ENCODE peak calls at places on chromosomes 2 and 18, in nine cellular contexts. One of them, this sample, is unnamed.

GRCh38 chr2:240960309-240960962 is 38.0 kb upstream of the SNED1 start:
- DNase-seq in right lobe of liver: peak; percentile 62
- DNase-seq in ovary: peak; percentile 88
- DNase-seq in IMR-90: peak; percentile 6
- DNase-seq in heart left ventricle: peak; percentile 67
- DNase-seq in Peyer's patch: peak; percentile 53
- DNase-seq in tibial nerve: peak; percentile 36
- DNase-seq in esophagus squamous epithelium: no peak
- DNase-seq in A549: no peak
- DNase-seq in this sample: peak; percentile 79

GRCh38 chr2:26363958-26364357 is 17.4 kb upstream of the ADGRF3 start:
- DNase-seq in right lobe of liver: no peak
- DNase-seq in ovary: no peak
- DNase-seq in IMR-90: no peak
- DNase-seq in heart left ventricle: no peak
- DNase-seq in Peyer's patch: no peak
- DNase-seq in tibial nerve: no peak
- DNase-seq in esophagus squamous epithelium: no peak
- DNase-seq in A549: no peak
- DNase-seq in this sample: no peak

GRCh38 chr2:120466704-120467054 is 120.7 kb downstream of the INHBB start:
- DNase-seq in right lobe of liver: no peak
- DNase-seq in ovary: no peak
- DNase-seq in IMR-90: no peak
- DNase-seq in heart left ventricle: no peak
- DNase-seq in Peyer's patch: no peak
- DNase-seq in tibial nerve: no peak
- DNase-seq in esophagus squamous epithelium: no peak
- DNase-seq in A549: no peak
- DNase-seq in this sample: no peak

GRCh38 chr2:44649426-44649825 is 287.7 kb downstream of the CAMKMT start:
- DNase-seq in right lobe of liver: no peak
- DNase-seq in ovary: no peak
- DNase-seq in IMR-90: no peak
- DNase-seq in heart left ventricle: no peak
- DNase-seq in Peyer's patch: no peak
- DNase-seq in tibial nerve: no peak
- DNase-seq in esophagus squamous epithelium: no peak
- DNase-seq in A549: no peak
- DNase-seq in this sample: no peak

GRCh38 chr2:188295067-188295685 is 3.5 kb downstream of the GULP1 start:
- DNase-seq in right lobe of liver: no peak
- DNase-seq in ovary: no peak
- DNase-seq in IMR-90: no peak
- DNase-seq in heart left ventricle: no peak
- DNase-seq in Peyer's patch: no peak
- DNase-seq in tibial nerve: no peak
- DNase-seq in esophagus squamous epithelium: no peak
- DNase-seq in A549: no peak
- DNase-seq in this sample: no peak

GRCh38 chr2:222751238-222751637 is 79.8 kb downstream of the MOGAT1 start:
- DNase-seq in right lobe of liver: no peak
- DNase-seq in ovary: no peak
- DNase-seq in IMR-90: no peak
- DNase-seq in heart left ventricle: no peak
- DNase-seq in Peyer's patch: no peak
- DNase-seq in tibial nerve: no peak
- DNase-seq in esophagus squamous epithelium: no peak
- DNase-seq in A549: no peak
- DNase-seq in this sample: no peak

GRCh38 chr2:216023055-216023648 is 9.8 kb upstream of the MREG start:
- DNase-seq in right lobe of liver: no peak
- DNase-seq in ovary: no peak
- DNase-seq in IMR-90: peak; percentile 52
- DNase-seq in heart left ventricle: no peak
- DNase-seq in Peyer's patch: no peak
- DNase-seq in tibial nerve: peak; percentile 51
- DNase-seq in esophagus squamous epithelium: no peak
- DNase-seq in A549: peak; percentile 58
- DNase-seq in this sample: no peak

GRCh38 chr2:233372855-233373254 is 18.6 kb downstream of the DGKD start:
- DNase-seq in right lobe of liver: no peak
- DNase-seq in ovary: no peak
- DNase-seq in IMR-90: no peak
- DNase-seq in heart left ventricle: no peak
- DNase-seq in Peyer's patch: no peak
- DNase-seq in tibial nerve: no peak
- DNase-seq in esophagus squamous epithelium: no peak
- DNase-seq in A549: no peak
- DNase-seq in this sample: no peak

GRCh38 chr2:45626387-45627010 is 15.4 kb upstream of the SRBD1 start:
- DNase-seq in right lobe of liver: no peak
- DNase-seq in ovary: no peak
- DNase-seq in IMR-90: no peak
- DNase-seq in heart left ventricle: no peak
- DNase-seq in Peyer's patch: no peak
- DNase-seq in tibial nerve: no peak
- DNase-seq in esophagus squamous epithelium: no peak
- DNase-seq in A549: no peak
- DNase-seq in this sample: no peak

GRCh38 chr2:143816927-143817326 is 687.7 kb downstream of the ARHGAP15 start:
- DNase-seq in right lobe of liver: no peak
- DNase-seq in ovary: no peak
- DNase-seq in IMR-90: no peak
- DNase-seq in heart left ventricle: no peak
- DNase-seq in Peyer's patch: no peak
- DNase-seq in tibial nerve: no peak
- DNase-seq in esophagus squamous epithelium: no peak
- DNase-seq in A549: no peak
- DNase-seq in this sample: no peak

GRCh38 chr2:201698588-201699226 is at the start of gene MPP4:
- DNase-seq in right lobe of liver: no peak
- DNase-seq in ovary: no peak
- DNase-seq in IMR-90: peak; percentile 46
- DNase-seq in heart left ventricle: no peak
- DNase-seq in Peyer's patch: no peak
- DNase-seq in tibial nerve: no peak
- DNase-seq in esophagus squamous epithelium: no peak
- DNase-seq in A549: no peak
- DNase-seq in this sample: no peak

GRCh38 chr2:72864500-72864899 is 22.7 kb upstream of the SPR start:
- DNase-seq in right lobe of liver: no peak
- DNase-seq in ovary: no peak
- DNase-seq in IMR-90: peak; percentile 82
- DNase-seq in heart left ventricle: no peak
- DNase-seq in Peyer's patch: no peak
- DNase-seq in tibial nerve: no peak
- DNase-seq in esophagus squamous epithelium: no peak
- DNase-seq in A549: peak; percentile 28
- DNase-seq in this sample: no peak

GRCh38 chr18:10442551-10442971 is 11.9 kb upstream of the APCDD1 start:
- DNase-seq in right lobe of liver: no peak
- DNase-seq in ovary: no peak
- DNase-seq in IMR-90: no peak
- DNase-seq in heart left ventricle: no peak
- DNase-seq in Peyer's patch: no peak
- DNase-seq in tibial nerve: no peak
- DNase-seq in esophagus squamous epithelium: no peak
- DNase-seq in A549: no peak
- DNase-seq in this sample: no peak
- TF ChIP-seq CTCF in right lobe of liver: no peak
- TF ChIP-seq CTCF in ovary: no peak
- TF ChIP-seq CTCF in IMR-90: peak; percentile 19
- TF ChIP-seq CTCF in heart left ventricle: no peak
- TF ChIP-seq CTCF in Peyer's patch: no peak
- TF ChIP-seq CTCF in tibial nerve: no peak
- TF ChIP-seq CTCF in esophagus squamous epithelium: no peak
- TF ChIP-seq CTCF in A549: no peak
- TF ChIP-seq CTCF in this sample: no peak

GRCh38 chr2:164967349-164967748 is 12.0 kb upstream of the SLC38A11 start:
- DNase-seq in right lobe of liver: no peak
- DNase-seq in ovary: no peak
- DNase-seq in IMR-90: no peak
- DNase-seq in heart left ventricle: no peak
- DNase-seq in Peyer's patch: no peak
- DNase-seq in tibial nerve: no peak
- DNase-seq in esophagus squamous epithelium: no peak
- DNase-seq in A549: no peak
- DNase-seq in this sample: no peak

GRCh38 chr2:164969909-164970690 is 14.8 kb upstream of the SLC38A11 start:
- DNase-seq in right lobe of liver: no peak
- DNase-seq in ovary: no peak
- DNase-seq in IMR-90: no peak
- DNase-seq in heart left ventricle: no peak
- DNase-seq in Peyer's patch: no peak
- DNase-seq in tibial nerve: no peak
- DNase-seq in esophagus squamous epithelium: no peak
- DNase-seq in A549: no peak
- DNase-seq in this sample: no peak

GRCh38 chr2:164964744-164965143 is 9.4 kb upstream of the SLC38A11 start:
- DNase-seq in right lobe of liver: no peak
- DNase-seq in ovary: no peak
- DNase-seq in IMR-90: no peak
- DNase-seq in heart left ventricle: no peak
- DNase-seq in Peyer's patch: no peak
- DNase-seq in tibial nerve: no peak
- DNase-seq in esophagus squamous epithelium: no peak
- DNase-seq in A549: no peak
- DNase-seq in this sample: no peak

GRCh38 chr2:164972216-164972615 is 16.9 kb upstream of the SLC38A11 start:
- DNase-seq in right lobe of liver: no peak
- DNase-seq in ovary: no peak
- DNase-seq in IMR-90: no peak
- DNase-seq in heart left ventricle: no peak
- DNase-seq in Peyer's patch: no peak
- DNase-seq in tibial nerve: no peak
- DNase-seq in esophagus squamous epithelium: no peak
- DNase-seq in A549: no peak
- DNase-seq in this sample: no peak

GRCh38 chr2:164967781-164968228 is 12.5 kb upstream of the SLC38A11 start:
- DNase-seq in right lobe of liver: no peak
- DNase-seq in ovary: no peak
- DNase-seq in IMR-90: peak; percentile 99
- DNase-seq in heart left ventricle: no peak
- DNase-seq in Peyer's patch: no peak
- DNase-seq in tibial nerve: no peak
- DNase-seq in esophagus squamous epithelium: no peak
- DNase-seq in A549: peak; percentile 57
- DNase-seq in this sample: no peak
- H3K27ac ChIP-seq in right lobe of liver: no peak overlapping the region
- H3K27ac ChIP-seq in ovary: no peak overlapping the region
- H3K27ac ChIP-seq in IMR-90: no peak overlapping the region
- H3K27ac ChIP-seq in heart left ventricle: no peak overlapping the region
- H3K27ac ChIP-seq in Peyer's patch: no peak overlapping the region
- H3K27ac ChIP-seq in tibial nerve: no peak overlapping the region
- H3K27ac ChIP-seq in esophagus squamous epithelium: no peak overlapping the region
- H3K27ac ChIP-seq in A549: no peak overlapping the region
- H3K27ac ChIP-seq in this sample: no peak overlapping the region

DNA sequence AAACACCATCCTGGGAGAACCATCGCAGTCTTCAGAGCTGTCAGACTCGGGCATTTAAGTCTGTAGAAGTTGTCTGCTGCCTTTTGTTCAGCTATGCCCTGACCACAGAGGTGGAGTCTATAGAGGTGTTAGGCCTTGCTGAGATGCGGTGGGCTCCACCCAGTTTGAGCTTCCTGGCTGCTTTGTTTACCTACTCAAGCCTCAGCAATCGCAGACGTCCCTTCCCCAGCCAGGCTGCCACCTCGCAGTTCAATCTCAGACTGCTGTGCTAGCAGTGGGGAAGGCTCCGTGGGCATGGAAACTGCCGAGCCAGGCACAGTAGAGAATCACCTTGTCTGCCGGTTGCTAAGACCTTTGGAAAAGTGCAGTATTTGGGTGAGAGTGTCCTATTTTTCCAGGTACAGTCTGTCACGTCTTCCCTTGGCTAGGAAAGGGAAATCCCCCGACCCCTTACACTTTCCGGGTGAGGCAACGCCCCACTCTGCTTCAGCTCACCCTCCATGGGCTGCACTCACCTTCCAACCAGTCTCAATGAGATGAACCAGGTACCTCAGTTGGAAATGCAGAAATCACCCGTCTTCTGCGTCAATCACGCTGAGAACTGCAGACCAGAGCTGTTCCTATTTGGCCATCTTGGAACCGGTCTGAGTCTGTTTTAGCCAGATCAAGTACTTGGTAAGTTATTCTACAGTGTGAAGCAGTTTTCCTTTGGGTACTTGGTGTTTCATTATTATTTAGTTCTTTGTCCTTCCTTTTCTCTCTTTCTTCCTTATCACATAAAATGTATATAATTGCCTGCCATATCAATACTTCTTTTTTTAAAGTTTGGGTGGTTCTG is 71.5 kb downstream of the CDC42EP3 start:
- DNase-seq in right lobe of liver: no peak
- DNase-seq in ovary: no peak
- DNase-seq in IMR-90: no peak
- DNase-seq in heart left ventricle: no peak
- DNase-seq in Peyer's patch: no peak
- DNase-seq in tibial nerve: no peak
- DNase-seq in esophagus squamous epithelium: no peak
- DNase-seq in A549: no peak
- DNase-seq in this sample: no peak
- TF ChIP-seq POLR2A in right lobe of liver: no peak
- TF ChIP-seq POLR2A in ovary: no peak
- TF ChIP-seq POLR2A in IMR-90: no peak
- TF ChIP-seq POLR2A in heart left ventricle: no peak
- TF ChIP-seq POLR2A in Peyer's patch: peak; percentile 51
- TF ChIP-seq POLR2A in tibial nerve: no peak
- TF ChIP-seq POLR2A in esophagus squamous epithelium: no peak
- TF ChIP-seq POLR2A in A549: no peak
- TF ChIP-seq POLR2A in this sample: no peak

GRCh38 chr2:220463876-220464275 is 836.4 kb downstream of the SLC4A3 start:
- DNase-seq in right lobe of liver: no peak
- DNase-seq in ovary: no peak
- DNase-seq in IMR-90: no peak
- DNase-seq in heart left ventricle: no peak
- DNase-seq in Peyer's patch: no peak
- DNase-seq in tibial nerve: no peak
- DNase-seq in esophagus squamous epithelium: no peak
- DNase-seq in A549: no peak
- DNase-seq in this sample: no peak

GRCh38 chr2:220455389-220455788 is 828.0 kb downstream of the SLC4A3 start:
- DNase-seq in right lobe of liver: no peak
- DNase-seq in ovary: no peak
- DNase-seq in IMR-90: peak; percentile 74
- DNase-seq in heart left ventricle: no peak
- DNase-seq in Peyer's patch: no peak
- DNase-seq in tibial nerve: no peak
- DNase-seq in esophagus squamous epithelium: no peak
- DNase-seq in A549: no peak
- DNase-seq in this sample: no peak

GRCh38 chr2:220458051-220458450 is 830.6 kb downstream of the SLC4A3 start:
- DNase-seq in right lobe of liver: no peak
- DNase-seq in ovary: no peak
- DNase-seq in IMR-90: no peak
- DNase-seq in heart left ventricle: no peak
- DNase-seq in Peyer's patch: no peak
- DNase-seq in tibial nerve: no peak
- DNase-seq in esophagus squamous epithelium: no peak
- DNase-seq in A549: no peak
- DNase-seq in this sample: no peak

GRCh38 chr2:220465700-220466099 is 838.3 kb downstream of the SLC4A3 start:
- DNase-seq in right lobe of liver: no peak
- DNase-seq in ovary: no peak
- DNase-seq in IMR-90: no peak
- DNase-seq in heart left ventricle: no peak
- DNase-seq in Peyer's patch: no peak
- DNase-seq in tibial nerve: no peak
- DNase-seq in esophagus squamous epithelium: no peak
- DNase-seq in A549: no peak
- DNase-seq in this sample: no peak

GRCh38 chr2:220460257-220460985 is 833.0 kb downstream of the SLC4A3 start:
- DNase-seq in right lobe of liver: no peak
- DNase-seq in ovary: no peak
- DNase-seq in IMR-90: peak; percentile 12
- DNase-seq in heart left ventricle: no peak
- DNase-seq in Peyer's patch: no peak
- DNase-seq in tibial nerve: no peak
- DNase-seq in esophagus squamous epithelium: no peak
- DNase-seq in A549: peak; percentile 31
- DNase-seq in this sample: no peak
- TF ChIP-seq CTCF in right lobe of liver: no peak
- TF ChIP-seq CTCF in ovary: no peak
- TF ChIP-seq CTCF in IMR-90: no peak
- TF ChIP-seq CTCF in heart left ventricle: no peak
- TF ChIP-seq CTCF in Peyer's patch: no peak
- TF ChIP-seq CTCF in tibial nerve: no peak
- TF ChIP-seq CTCF in esophagus squamous epithelium: no peak
- TF ChIP-seq CTCF in A549: no peak
- TF ChIP-seq CTCF in this sample: no peak